ENCODE peak calls at places on chromosomes 2 and 18, in nine cellular contexts. One of them, this sample, is unnamed.
A peak's percentile ranks its signal among the peaks of the same experiment; 100 is the strongest.

GRCh38 chr2:100745630-100746029 is 74.3 kb upstream of the NPAS2 start:
- DNase-seq in prostate gland: no peak
- DNase-seq in body of pancreas: no peak
- DNase-seq in left ventricle myocardium inferior: no peak
- DNase-seq in psoas muscle: no peak
- DNase-seq in upper lobe of left lung: no peak
- DNase-seq in GM06990: no peak
- DNase-seq in IMR-90: no peak
- DNase-seq in heart left ventricle: no peak
- DNase-seq in this sample: no peak

GRCh38 chr18:78543201-78543725 is 436.4 kb upstream of the SALL3 start:
- DNase-seq in prostate gland: no peak
- DNase-seq in body of pancreas: no peak
- DNase-seq in left ventricle myocardium inferior: no peak
- DNase-seq in psoas muscle: no peak
- DNase-seq in upper lobe of left lung: no peak
- DNase-seq in GM06990: no peak
- DNase-seq in IMR-90: no peak
- DNase-seq in heart left ventricle: no peak
- DNase-seq in this sample: no peak

GRCh38 chr2:10983711-10984110 is 72.0 kb downstream of the KCNF1 start:
- DNase-seq in prostate gland: no peak
- DNase-seq in body of pancreas: no peak
- DNase-seq in left ventricle myocardium inferior: no peak
- DNase-seq in psoas muscle: no peak
- DNase-seq in upper lobe of left lung: peak; percentile 42
- DNase-seq in GM06990: no peak
- DNase-seq in IMR-90: no peak
- DNase-seq in heart left ventricle: no peak
- DNase-seq in this sample: no peak

GRCh38 chr18:50458366-50458765 is 83.5 kb downstream of the SKA1 start:
- DNase-seq in prostate gland: no peak
- DNase-seq in body of pancreas: no peak
- DNase-seq in left ventricle myocardium inferior: no peak
- DNase-seq in psoas muscle: no peak
- DNase-seq in upper lobe of left lung: no peak
- DNase-seq in GM06990: no peak
- DNase-seq in IMR-90: no peak
- DNase-seq in heart left ventricle: no peak
- DNase-seq in this sample: no peak

GRCh38 chr18:27921392-27921791 is 255.5 kb downstream of the CDH2 start:
- DNase-seq in prostate gland: no peak
- DNase-seq in body of pancreas: no peak
- DNase-seq in left ventricle myocardium inferior: no peak
- DNase-seq in psoas muscle: no peak
- DNase-seq in upper lobe of left lung: no peak
- DNase-seq in GM06990: no peak
- DNase-seq in IMR-90: no peak
- DNase-seq in heart left ventricle: no peak
- DNase-seq in this sample: no peak

GRCh38 chr2:71930073-71930681 is 217.5 kb downstream of the CYP26B1 start:
- DNase-seq in prostate gland: peak; percentile 4
- DNase-seq in body of pancreas: no peak
- DNase-seq in left ventricle myocardium inferior: no peak
- DNase-seq in psoas muscle: no peak
- DNase-seq in upper lobe of left lung: no peak
- DNase-seq in GM06990: no peak
- DNase-seq in IMR-90: no peak
- DNase-seq in heart left ventricle: no peak
- DNase-seq in this sample: no peak

GRCh38 chr2:979286-979928 is 28.8 kb downstream of the SNTG2 start:
- DNase-seq in prostate gland: no peak
- DNase-seq in body of pancreas: no peak
- DNase-seq in left ventricle myocardium inferior: no peak
- DNase-seq in psoas muscle: peak; percentile 4
- DNase-seq in upper lobe of left lung: no peak
- DNase-seq in GM06990: no peak
- DNase-seq in IMR-90: no peak
- DNase-seq in heart left ventricle: no peak
- DNase-seq in this sample: no peak

GRCh38 chr2:164841719-164842623 is at the start of gene COBLL1:
- DNase-seq in prostate gland: peak; percentile 88
- DNase-seq in body of pancreas: peak; percentile 91
- DNase-seq in left ventricle myocardium inferior: peak; percentile 78
- DNase-seq in psoas muscle: peak; percentile 79
- DNase-seq in upper lobe of left lung: peak; percentile 94
- DNase-seq in GM06990: peak; percentile 28
- DNase-seq in IMR-90: peak; percentile 41
- DNase-seq in heart left ventricle: peak; percentile 84
- DNase-seq in this sample: peak; percentile 84

GRCh38 chr2:8258406-8258805 is 423.4 kb upstream of the ID2 start:
- DNase-seq in prostate gland: no peak
- DNase-seq in body of pancreas: no peak
- DNase-seq in left ventricle myocardium inferior: no peak
- DNase-seq in psoas muscle: no peak
- DNase-seq in upper lobe of left lung: no peak
- DNase-seq in GM06990: no peak
- DNase-seq in IMR-90: no peak
- DNase-seq in heart left ventricle: no peak
- DNase-seq in this sample: no peak

GRCh38 chr2:240624011-240624949 is 1.0 kb upstream of the GPR35 start:
- DNase-seq in prostate gland: no peak
- DNase-seq in body of pancreas: no peak
- DNase-seq in left ventricle myocardium inferior: peak; percentile 13
- DNase-seq in psoas muscle: peak; percentile 42
- DNase-seq in upper lobe of left lung: peak; percentile 70
- DNase-seq in GM06990: no peak
- DNase-seq in IMR-90: no peak
- DNase-seq in heart left ventricle: no peak
- DNase-seq in this sample: no peak

GRCh38 chr2:65024149-65024829 is 31.9 kb upstream of the CEP68 start:
- DNase-seq in prostate gland: no peak
- DNase-seq in body of pancreas: no peak
- DNase-seq in left ventricle myocardium inferior: no peak
- DNase-seq in psoas muscle: no peak
- DNase-seq in upper lobe of left lung: no peak
- DNase-seq in GM06990: no peak
- DNase-seq in IMR-90: peak; percentile 85
- DNase-seq in heart left ventricle: no peak
- DNase-seq in this sample: peak; percentile 82

GRCh38 chr18:13813271-13813849 is 10.6 kb upstream of the MC5R start:
- DNase-seq in prostate gland: peak; percentile 50
- DNase-seq in body of pancreas: peak; percentile 71
- DNase-seq in left ventricle myocardium inferior: peak; percentile 38
- DNase-seq in psoas muscle: no peak
- DNase-seq in upper lobe of left lung: no peak
- DNase-seq in GM06990: no peak
- DNase-seq in IMR-90: peak; percentile 51
- DNase-seq in heart left ventricle: peak; percentile 38
- DNase-seq in this sample: peak; percentile 69

GRCh38 chr2:69200107-69200520 is 186.9 kb downstream of the GFPT1 start:
- DNase-seq in prostate gland: no peak
- DNase-seq in body of pancreas: no peak
- DNase-seq in left ventricle myocardium inferior: no peak
- DNase-seq in psoas muscle: no peak
- DNase-seq in upper lobe of left lung: no peak
- DNase-seq in GM06990: no peak
- DNase-seq in IMR-90: peak; percentile 95
- DNase-seq in heart left ventricle: no peak
- DNase-seq in this sample: no peak

GRCh38 chr2:172655091-172655837 is 80.4 kb upstream of the RAPGEF4 start:
- DNase-seq in prostate gland: no peak
- DNase-seq in body of pancreas: no peak
- DNase-seq in left ventricle myocardium inferior: no peak
- DNase-seq in psoas muscle: no peak
- DNase-seq in upper lobe of left lung: no peak
- DNase-seq in GM06990: no peak
- DNase-seq in IMR-90: peak; percentile 96
- DNase-seq in heart left ventricle: no peak
- DNase-seq in this sample: peak; percentile 72

GRCh38 chr2:201852462-201852861 is 46.1 kb downstream of the CDK15 start:
- DNase-seq in prostate gland: no peak
- DNase-seq in body of pancreas: no peak
- DNase-seq in left ventricle myocardium inferior: no peak
- DNase-seq in psoas muscle: no peak
- DNase-seq in upper lobe of left lung: no peak
- DNase-seq in GM06990: no peak
- DNase-seq in IMR-90: no peak
- DNase-seq in heart left ventricle: no peak
- DNase-seq in this sample: no peak

DNA sequence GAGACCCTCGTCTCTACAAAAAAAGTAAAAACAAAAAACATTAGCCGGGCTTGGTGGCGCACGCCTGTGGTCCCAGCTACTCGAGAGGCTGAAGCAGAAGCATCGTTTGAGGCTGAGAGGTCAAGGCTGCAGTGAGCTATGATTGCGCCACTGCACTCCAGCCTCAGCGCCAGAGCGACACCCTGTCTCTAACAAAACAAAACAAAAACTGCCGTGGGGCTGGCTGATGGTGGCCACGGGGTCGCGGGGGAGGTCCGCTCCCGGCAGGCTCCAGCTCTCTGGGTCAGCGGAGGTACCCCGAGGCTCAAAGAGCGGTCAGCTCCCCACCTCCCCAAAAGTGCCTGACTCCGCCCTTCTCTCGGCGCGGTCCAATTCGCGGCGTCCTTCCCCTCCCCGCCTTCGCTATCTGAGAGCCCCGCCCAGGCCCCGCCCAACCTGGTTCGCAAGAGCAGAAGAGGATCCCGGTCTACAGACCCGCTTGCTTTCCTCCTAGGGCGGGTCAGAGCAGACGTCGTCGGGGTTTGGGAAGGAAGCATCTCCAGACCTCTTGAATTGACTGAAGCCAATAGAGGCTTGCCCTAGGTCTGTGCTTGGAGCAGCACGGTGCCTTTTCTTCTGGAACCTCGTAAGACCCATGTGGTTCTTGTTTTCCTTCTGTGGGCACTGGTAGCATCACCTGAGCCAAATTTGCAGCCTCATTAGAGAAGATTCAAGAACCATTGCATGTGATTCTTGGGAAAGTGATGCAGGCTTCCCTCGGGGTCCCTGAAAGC is 7.8 kb downstream of the RAX start:
- DNase-seq in prostate gland: no peak
- DNase-seq in body of pancreas: no peak
- DNase-seq in left ventricle myocardium inferior: no peak
- DNase-seq in psoas muscle: no peak
- DNase-seq in upper lobe of left lung: peak; percentile 59
- DNase-seq in GM06990: no peak
- DNase-seq in IMR-90: no peak
- DNase-seq in heart left ventricle: no peak
- DNase-seq in this sample: no peak
- H3K4me3 ChIP-seq in prostate gland: no peak overlapping the region
- H3K4me3 ChIP-seq in body of pancreas: no peak overlapping the region
- H3K4me3 ChIP-seq in left ventricle myocardium inferior: peak overlapping the region; percentile 50
- H3K4me3 ChIP-seq in psoas muscle: peak overlapping the region; percentile 43
- H3K4me3 ChIP-seq in upper lobe of left lung: no peak overlapping the region
- H3K4me3 ChIP-seq in GM06990: peak overlapping the region; percentile 57
- H3K4me3 ChIP-seq in IMR-90: no peak overlapping the region
- H3K4me3 ChIP-seq in heart left ventricle: no peak overlapping the region
- H3K4me3 ChIP-seq in this sample: no peak overlapping the region

GRCh38 chr2:127197475-127198385 is 22.4 kb downstream of the CYP27C1 start:
- DNase-seq in prostate gland: peak; percentile 45
- DNase-seq in body of pancreas: peak; percentile 63
- DNase-seq in left ventricle myocardium inferior: peak; percentile 44
- DNase-seq in psoas muscle: peak; percentile 84
- DNase-seq in upper lobe of left lung: peak; percentile 86
- DNase-seq in GM06990: peak; percentile 35
- DNase-seq in IMR-90: peak; percentile 50
- DNase-seq in heart left ventricle: no peak
- DNase-seq in this sample: peak; percentile 38
- TF ChIP-seq CTCF in prostate gland: peak; percentile 22
- TF ChIP-seq CTCF in body of pancreas: peak; percentile 50
- TF ChIP-seq CTCF in left ventricle myocardium inferior: peak; percentile 58
- TF ChIP-seq CTCF in psoas muscle: peak; percentile 53
- TF ChIP-seq CTCF in upper lobe of left lung: peak; percentile 55
- TF ChIP-seq CTCF in GM06990: peak; percentile 79
- TF ChIP-seq CTCF in IMR-90: peak; percentile 56
- TF ChIP-seq CTCF in heart left ventricle: peak; percentile 43
- TF ChIP-seq CTCF in this sample: peak; percentile 78

GRCh38 chr2:12738112-12738485 is 21.4 kb downstream of the TRIB2 start:
- DNase-seq in prostate gland: no peak
- DNase-seq in body of pancreas: no peak
- DNase-seq in left ventricle myocardium inferior: no peak
- DNase-seq in psoas muscle: no peak
- DNase-seq in upper lobe of left lung: no peak
- DNase-seq in GM06990: no peak
- DNase-seq in IMR-90: peak; percentile 59
- DNase-seq in heart left ventricle: no peak
- DNase-seq in this sample: no peak
- H3K36me3 ChIP-seq in prostate gland: no peaks in the 10 kb centered on the region
- H3K36me3 ChIP-seq in body of pancreas: no peaks in the 10 kb centered on the region
- H3K36me3 ChIP-seq in left ventricle myocardium inferior: peaks cover 70% of the 10 kb centered on the region
- H3K36me3 ChIP-seq in psoas muscle: peaks cover 45% of the 10 kb centered on the region
- H3K36me3 ChIP-seq in upper lobe of left lung: peaks cover 9% of the 10 kb centered on the region
- H3K36me3 ChIP-seq in GM06990: no peaks in the 10 kb centered on the region
- H3K36me3 ChIP-seq in IMR-90: peaks cover 71% of the 10 kb centered on the region
- H3K36me3 ChIP-seq in heart left ventricle: peaks cover 12% of the 10 kb centered on the region
- H3K36me3 ChIP-seq in this sample: peaks cover 1% of the 10 kb centered on the region

DNA sequence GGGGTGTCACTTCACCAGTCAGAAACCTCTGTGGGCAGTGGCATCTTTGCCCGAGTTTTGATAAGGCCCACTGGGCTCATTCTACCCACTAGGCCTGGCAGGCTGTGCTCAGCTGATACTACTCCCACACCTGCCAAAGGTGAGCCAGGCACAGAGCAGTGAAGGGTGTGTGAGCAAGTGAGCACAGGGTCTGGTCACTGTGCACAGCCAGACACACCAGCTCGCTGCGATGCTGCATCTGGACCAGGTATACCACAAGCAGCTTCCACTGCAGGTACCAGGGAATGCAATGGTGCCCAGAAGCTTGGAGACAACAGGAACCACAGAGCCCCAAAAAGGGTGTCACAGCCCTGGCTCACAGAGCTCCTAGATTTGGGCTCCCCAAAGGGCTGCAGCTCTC is 40.6 kb upstream of the CBLN2 start:
- DNase-seq in prostate gland: no peak
- DNase-seq in body of pancreas: no peak
- DNase-seq in left ventricle myocardium inferior: no peak
- DNase-seq in psoas muscle: no peak
- DNase-seq in upper lobe of left lung: no peak
- DNase-seq in GM06990: no peak
- DNase-seq in IMR-90: no peak
- DNase-seq in heart left ventricle: no peak
- DNase-seq in this sample: no peak
- H3K4me3 ChIP-seq in prostate gland: no peak overlapping the region
- H3K4me3 ChIP-seq in body of pancreas: no peak overlapping the region
- H3K4me3 ChIP-seq in left ventricle myocardium inferior: no peak overlapping the region
- H3K4me3 ChIP-seq in psoas muscle: no peak overlapping the region
- H3K4me3 ChIP-seq in upper lobe of left lung: no peak overlapping the region
- H3K4me3 ChIP-seq in GM06990: no peak overlapping the region
- H3K4me3 ChIP-seq in IMR-90: no peak overlapping the region
- H3K4me3 ChIP-seq in heart left ventricle: no peak overlapping the region
- H3K4me3 ChIP-seq in this sample: no peak overlapping the region

DNA sequence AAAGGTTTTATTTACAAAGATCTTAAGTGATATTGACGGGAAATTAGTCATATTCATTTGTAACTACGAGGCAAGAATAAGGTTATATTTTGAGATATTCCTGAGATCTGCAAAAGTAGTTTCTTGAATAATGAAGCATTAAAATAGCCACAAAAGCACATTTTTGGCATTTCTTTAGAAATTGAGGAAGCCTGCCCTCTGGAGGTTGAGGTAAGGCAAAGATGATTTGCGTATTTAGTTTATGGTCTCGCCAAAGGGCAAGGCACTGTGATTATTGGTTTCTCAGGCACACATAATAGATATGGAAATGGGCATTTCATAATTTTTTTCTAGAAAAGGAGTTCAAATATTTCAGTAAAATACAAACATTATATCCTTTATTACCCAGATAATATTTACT is 143.7 kb upstream of the RPRM start:
- DNase-seq in prostate gland: no peak
- DNase-seq in body of pancreas: no peak
- DNase-seq in left ventricle myocardium inferior: no peak
- DNase-seq in psoas muscle: no peak
- DNase-seq in upper lobe of left lung: no peak
- DNase-seq in GM06990: no peak
- DNase-seq in IMR-90: no peak
- DNase-seq in heart left ventricle: no peak
- DNase-seq in this sample: no peak
- TF ChIP-seq CTCF in prostate gland: no peak
- TF ChIP-seq CTCF in body of pancreas: no peak
- TF ChIP-seq CTCF in left ventricle myocardium inferior: no peak
- TF ChIP-seq CTCF in psoas muscle: no peak
- TF ChIP-seq CTCF in upper lobe of left lung: no peak
- TF ChIP-seq CTCF in GM06990: no peak
- TF ChIP-seq CTCF in IMR-90: no peak
- TF ChIP-seq CTCF in heart left ventricle: no peak
- TF ChIP-seq CTCF in this sample: no peak